ENCODE peak calls at places on chromosomes 13 and 19, in six cellular contexts. One of them, this sample, is unnamed.

GRCh38 chr19:34214040-34214439 is 40.3 kb upstream of the GARRE1 start:
- DNase-seq in tibial nerve: no peak
- DNase-seq in naive thymus-derived CD4-positive, alpha-beta T cell: no peak
- DNase-seq in left ventricle myocardium inferior: no peak
- DNase-seq in kidney: no peak
- DNase-seq in iPS DF 6.9: no peak
- DNase-seq in this sample: no peak

GRCh38 chr13:85896516-85897450 is 97.6 kb upstream of the SLITRK6 start:
- DNase-seq in tibial nerve: no peak
- DNase-seq in naive thymus-derived CD4-positive, alpha-beta T cell: no peak
- DNase-seq in left ventricle myocardium inferior: no peak
- DNase-seq in kidney: no peak
- DNase-seq in iPS DF 6.9: no peak
- DNase-seq in this sample: no peak

GRCh38 chr13:97495678-97496077 is 61.7 kb downstream of the RAP2A start:
- DNase-seq in tibial nerve: no peak
- DNase-seq in naive thymus-derived CD4-positive, alpha-beta T cell: no peak
- DNase-seq in left ventricle myocardium inferior: no peak
- DNase-seq in kidney: no peak
- DNase-seq in iPS DF 6.9: no peak
- DNase-seq in this sample: no peak

GRCh38 chr13:79404985-79405384 is 1.1 kb downstream of the RBM26 start:
- DNase-seq in tibial nerve: no peak
- DNase-seq in naive thymus-derived CD4-positive, alpha-beta T cell: peak; percentile 28
- DNase-seq in left ventricle myocardium inferior: no peak
- DNase-seq in kidney: no peak
- DNase-seq in iPS DF 6.9: no peak
- DNase-seq in this sample: no peak

GRCh38 chr13:71870036-71870435 is 3.0 kb upstream of the DACH1 start:
- DNase-seq in tibial nerve: no peak
- DNase-seq in naive thymus-derived CD4-positive, alpha-beta T cell: no peak
- DNase-seq in left ventricle myocardium inferior: no peak
- DNase-seq in kidney: no peak
- DNase-seq in iPS DF 6.9: no peak
- DNase-seq in this sample: no peak

GRCh38 chr13:98848736-98849135 is 96.3 kb upstream of the SLC15A1 start:
- DNase-seq in tibial nerve: no peak
- DNase-seq in naive thymus-derived CD4-positive, alpha-beta T cell: no peak
- DNase-seq in left ventricle myocardium inferior: no peak
- DNase-seq in kidney: no peak
- DNase-seq in iPS DF 6.9: no peak
- DNase-seq in this sample: no peak

GRCh38 chr13:94988654-94989053 is 276.3 kb upstream of the SOX21 start:
- DNase-seq in tibial nerve: no peak
- DNase-seq in naive thymus-derived CD4-positive, alpha-beta T cell: no peak
- DNase-seq in left ventricle myocardium inferior: no peak
- DNase-seq in kidney: no peak
- DNase-seq in iPS DF 6.9: no peak
- DNase-seq in this sample: no peak

GRCh38 chr13:59680429-59681024 is 483.2 kb downstream of the DIAPH3 start:
- DNase-seq in tibial nerve: no peak
- DNase-seq in naive thymus-derived CD4-positive, alpha-beta T cell: no peak
- DNase-seq in left ventricle myocardium inferior: no peak
- DNase-seq in kidney: no peak
- DNase-seq in iPS DF 6.9: no peak
- DNase-seq in this sample: no peak

GRCh38 chr19:9792191-9793050 is 23.9 kb upstream of the ZNF846 start:
- DNase-seq in tibial nerve: peak; percentile 97
- DNase-seq in naive thymus-derived CD4-positive, alpha-beta T cell: peak; percentile 79
- DNase-seq in left ventricle myocardium inferior: peak; percentile 95
- DNase-seq in kidney: peak; percentile 98
- DNase-seq in iPS DF 6.9: no peak
- DNase-seq in this sample: peak; percentile 61

GRCh38 chr13:106474906-106475305 is 60.6 kb downstream of the EFNB2 start:
- DNase-seq in tibial nerve: no peak
- DNase-seq in naive thymus-derived CD4-positive, alpha-beta T cell: no peak
- DNase-seq in left ventricle myocardium inferior: no peak
- DNase-seq in kidney: no peak
- DNase-seq in iPS DF 6.9: no peak
- DNase-seq in this sample: no peak

GRCh38 chr19:35311901-35312665 is 16.9 kb upstream of the CD22 start:
- DNase-seq in tibial nerve: no peak
- DNase-seq in naive thymus-derived CD4-positive, alpha-beta T cell: no peak
- DNase-seq in left ventricle myocardium inferior: no peak
- DNase-seq in kidney: no peak
- DNase-seq in iPS DF 6.9: no peak
- DNase-seq in this sample: no peak

GRCh38 chr13:73715114-73715909 is 418.9 kb downstream of the KLF12 start:
- DNase-seq in tibial nerve: no peak
- DNase-seq in naive thymus-derived CD4-positive, alpha-beta T cell: peak; percentile 53
- DNase-seq in left ventricle myocardium inferior: no peak
- DNase-seq in kidney: no peak
- DNase-seq in iPS DF 6.9: no peak
- DNase-seq in this sample: no peak

GRCh38 chr19:32889137-32889934 is 19.8 kb upstream of the SLC7A9 start:
- DNase-seq in tibial nerve: no peak
- DNase-seq in naive thymus-derived CD4-positive, alpha-beta T cell: no peak
- DNase-seq in left ventricle myocardium inferior: no peak
- DNase-seq in kidney: no peak
- DNase-seq in iPS DF 6.9: no peak
- DNase-seq in this sample: no peak

GRCh38 chr13:94535231-94535630 is 55.7 kb upstream of the DCT start:
- DNase-seq in tibial nerve: no peak
- DNase-seq in naive thymus-derived CD4-positive, alpha-beta T cell: no peak
- DNase-seq in left ventricle myocardium inferior: no peak
- DNase-seq in kidney: no peak
- DNase-seq in iPS DF 6.9: no peak
- DNase-seq in this sample: no peak

GRCh38 chr13:62799038-62799535 is 1383.4 kb upstream of the PCDH20 start:
- DNase-seq in tibial nerve: no peak
- DNase-seq in naive thymus-derived CD4-positive, alpha-beta T cell: no peak
- DNase-seq in left ventricle myocardium inferior: no peak
- DNase-seq in kidney: peak; percentile 31
- DNase-seq in iPS DF 6.9: no peak
- DNase-seq in this sample: no peak

GRCh38 chr19:30085394-30085793 is 143.4 kb downstream of the URI1 start:
- DNase-seq in tibial nerve: no peak
- DNase-seq in naive thymus-derived CD4-positive, alpha-beta T cell: no peak
- DNase-seq in left ventricle myocardium inferior: no peak
- DNase-seq in kidney: peak; percentile 61
- DNase-seq in iPS DF 6.9: no peak
- DNase-seq in this sample: no peak

GRCh38 chr13:51684076-51684475 is 99.8 kb downstream of the WDFY2 start:
- DNase-seq in tibial nerve: no peak
- DNase-seq in naive thymus-derived CD4-positive, alpha-beta T cell: no peak
- DNase-seq in left ventricle myocardium inferior: no peak
- DNase-seq in kidney: no peak
- DNase-seq in iPS DF 6.9: no peak
- DNase-seq in this sample: no peak

GRCh38 chr13:24050292-24050711 is 110.2 kb upstream of the SPATA13 start:
- DNase-seq in tibial nerve: no peak
- DNase-seq in naive thymus-derived CD4-positive, alpha-beta T cell: no peak
- DNase-seq in left ventricle myocardium inferior: peak; percentile 36
- DNase-seq in kidney: peak; percentile 84
- DNase-seq in iPS DF 6.9: no peak
- DNase-seq in this sample: no peak

GRCh38 chr13:27449081-27449603 is 1.2 kb downstream of the MTIF3 start:
- DNase-seq in tibial nerve: no peak
- DNase-seq in naive thymus-derived CD4-positive, alpha-beta T cell: no peak
- DNase-seq in left ventricle myocardium inferior: no peak
- DNase-seq in kidney: no peak
- DNase-seq in iPS DF 6.9: no peak
- DNase-seq in this sample: no peak

GRCh38 chr19:15640294-15640903 is at the start of gene CYP4F3:
- DNase-seq in tibial nerve: peak; percentile 46
- DNase-seq in naive thymus-derived CD4-positive, alpha-beta T cell: no peak
- DNase-seq in left ventricle myocardium inferior: peak; percentile 74
- DNase-seq in kidney: peak; percentile 88
- DNase-seq in iPS DF 6.9: no peak
- DNase-seq in this sample: no peak

GRCh38 chr19:15101479-15102082 is 5.6 kb upstream of the SYDE1 start:
- DNase-seq in tibial nerve: peak; percentile 35
- DNase-seq in naive thymus-derived CD4-positive, alpha-beta T cell: peak; percentile 49
- DNase-seq in left ventricle myocardium inferior: no peak
- DNase-seq in kidney: no peak
- DNase-seq in iPS DF 6.9: peak; percentile 58
- DNase-seq in this sample: peak; percentile 30

GRCh38 chr13:113158946-113159345 is 498 bp downstream of the PROZ start:
- DNase-seq in tibial nerve: no peak
- DNase-seq in naive thymus-derived CD4-positive, alpha-beta T cell: no peak
- DNase-seq in left ventricle myocardium inferior: no peak
- DNase-seq in kidney: no peak
- DNase-seq in iPS DF 6.9: no peak
- DNase-seq in this sample: no peak
- H3K4me1 ChIP-seq in tibial nerve: no peaks in the 10 kb centered on the region
- H3K4me1 ChIP-seq in naive thymus-derived CD4-positive, alpha-beta T cell: peaks cover 8% of the 10 kb centered on the region
- H3K4me1 ChIP-seq in left ventricle myocardium inferior: peaks cover 2% of the 10 kb centered on the region
- H3K4me1 ChIP-seq in kidney: no peaks in the 10 kb centered on the region
- H3K4me1 ChIP-seq in iPS DF 6.9: peaks cover 7% of the 10 kb centered on the region
- H3K4me1 ChIP-seq in this sample: no peaks in the 10 kb centered on the region

DNA sequence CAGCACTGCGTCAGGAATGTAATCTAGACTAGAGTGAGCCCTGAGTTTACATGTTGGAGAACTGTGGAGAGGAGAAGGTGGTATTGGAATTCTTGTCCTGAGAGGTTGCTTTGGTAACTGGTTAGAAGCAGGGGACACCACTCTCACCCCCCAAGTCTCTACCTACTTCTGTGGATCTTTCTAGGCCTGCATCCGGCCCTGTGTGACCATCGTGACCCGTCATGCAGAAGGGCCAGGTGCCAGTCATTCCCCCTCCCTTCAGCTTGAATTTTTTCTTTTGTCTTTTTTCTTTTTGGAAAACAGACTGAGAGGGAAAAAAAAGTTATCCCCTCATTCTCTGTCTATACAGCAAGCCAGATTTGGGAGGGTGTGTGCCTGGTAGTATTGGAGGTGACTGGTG is 31.8 kb downstream of the NFIX start:
- DNase-seq in tibial nerve: no peak
- DNase-seq in naive thymus-derived CD4-positive, alpha-beta T cell: no peak
- DNase-seq in left ventricle myocardium inferior: no peak
- DNase-seq in kidney: no peak
- DNase-seq in iPS DF 6.9: no peak
- DNase-seq in this sample: no peak
- H3K4me1 ChIP-seq in tibial nerve: peaks cover 54% of the 10 kb centered on the region
- H3K4me1 ChIP-seq in naive thymus-derived CD4-positive, alpha-beta T cell: peaks cover 4% of the 10 kb centered on the region
- H3K4me1 ChIP-seq in left ventricle myocardium inferior: peaks cover 98% of the 10 kb centered on the region
- H3K4me1 ChIP-seq in kidney: peaks cover 8% of the 10 kb centered on the region
- H3K4me1 ChIP-seq in iPS DF 6.9: peaks cover 7% of the 10 kb centered on the region
- H3K4me1 ChIP-seq in this sample: peaks cover 46% of the 10 kb centered on the region

DNA sequence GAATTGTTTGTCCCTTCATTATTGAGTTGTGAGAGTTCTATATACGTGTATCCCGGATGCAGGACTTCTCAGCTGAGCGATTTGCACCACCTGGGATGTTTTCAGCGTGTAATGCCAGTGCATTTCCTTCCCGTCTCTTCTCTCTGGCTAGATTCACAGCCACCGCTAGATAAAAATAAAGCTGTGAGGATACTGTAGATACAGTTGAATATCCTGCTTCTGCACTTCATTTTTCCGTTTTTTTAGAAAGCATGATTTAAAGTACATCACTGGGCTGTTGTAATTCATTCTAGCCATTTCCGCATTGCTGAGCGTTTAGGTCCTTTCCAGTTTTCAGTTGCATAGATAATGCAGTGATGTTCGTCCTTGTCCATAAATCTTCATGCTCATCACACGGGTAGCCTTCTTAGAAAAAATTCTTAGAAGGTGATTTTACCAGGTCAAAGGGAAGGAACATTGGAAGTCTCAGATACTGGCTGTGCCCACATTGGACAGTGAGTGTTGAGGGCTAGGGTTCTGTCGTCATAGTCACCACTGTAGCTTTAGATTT is 14.7 kb downstream of the PPP1R37 start:
- DNase-seq in tibial nerve: no peak
- DNase-seq in naive thymus-derived CD4-positive, alpha-beta T cell: no peak
- DNase-seq in left ventricle myocardium inferior: no peak
- DNase-seq in kidney: no peak
- DNase-seq in iPS DF 6.9: no peak
- DNase-seq in this sample: no peak
- H3K4me1 ChIP-seq in tibial nerve: peaks cover 19% of the 10 kb centered on the region
- H3K4me1 ChIP-seq in naive thymus-derived CD4-positive, alpha-beta T cell: peaks cover 18% of the 10 kb centered on the region
- H3K4me1 ChIP-seq in left ventricle myocardium inferior: peaks cover 41% of the 10 kb centered on the region
- H3K4me1 ChIP-seq in kidney: peaks cover 24% of the 10 kb centered on the region
- H3K4me1 ChIP-seq in iPS DF 6.9: peaks cover 5% of the 10 kb centered on the region
- H3K4me1 ChIP-seq in this sample: no peaks in the 10 kb centered on the region

GRCh38 chr19:1510442-1510806 is 2.4 kb downstream of the ADAMTSL5 start:
- DNase-seq in tibial nerve: no peak
- DNase-seq in naive thymus-derived CD4-positive, alpha-beta T cell: no peak
- DNase-seq in left ventricle myocardium inferior: no peak
- DNase-seq in kidney: no peak
- DNase-seq in iPS DF 6.9: no peak
- DNase-seq in this sample: no peak
- H3K4me1 ChIP-seq in tibial nerve: peaks cover 10% of the 10 kb centered on the region
- H3K4me1 ChIP-seq in naive thymus-derived CD4-positive, alpha-beta T cell: peaks cover 4% of the 10 kb centered on the region
- H3K4me1 ChIP-seq in left ventricle myocardium inferior: peaks cover 57% of the 10 kb centered on the region
- H3K4me1 ChIP-seq in kidney: no peaks in the 10 kb centered on the region
- H3K4me1 ChIP-seq in iPS DF 6.9: peaks cover 3% of the 10 kb centered on the region
- H3K4me1 ChIP-seq in this sample: no peaks in the 10 kb centered on the region

DNA sequence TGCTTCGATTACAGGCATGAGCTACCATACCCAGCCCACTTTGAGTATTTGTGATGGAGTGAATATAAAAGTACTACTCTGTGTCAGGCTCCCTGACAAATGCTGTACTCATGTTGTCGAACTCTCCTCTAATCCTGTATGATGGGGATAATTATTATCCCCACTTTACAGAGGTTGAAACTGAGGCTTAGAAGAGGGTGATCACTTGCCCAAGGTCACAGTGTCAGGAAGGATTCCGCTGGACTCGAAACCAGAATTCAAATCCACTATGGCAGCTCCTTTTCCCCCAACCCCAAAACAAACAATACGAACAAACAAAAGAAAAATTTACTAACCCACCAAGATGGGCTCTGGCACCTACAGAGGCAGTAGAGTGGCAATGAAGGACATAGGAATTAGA is 1.7 kb upstream of the PPP5C start:
- DNase-seq in tibial nerve: no peak
- DNase-seq in naive thymus-derived CD4-positive, alpha-beta T cell: no peak
- DNase-seq in left ventricle myocardium inferior: no peak
- DNase-seq in kidney: no peak
- DNase-seq in iPS DF 6.9: no peak
- DNase-seq in this sample: no peak
- H3K4me1 ChIP-seq in tibial nerve: peaks cover 27% of the 10 kb centered on the region
- H3K4me1 ChIP-seq in naive thymus-derived CD4-positive, alpha-beta T cell: peaks cover 21% of the 10 kb centered on the region
- H3K4me1 ChIP-seq in left ventricle myocardium inferior: peaks cover 45% of the 10 kb centered on the region
- H3K4me1 ChIP-seq in kidney: peaks cover 6% of the 10 kb centered on the region
- H3K4me1 ChIP-seq in iPS DF 6.9: peaks cover 2% of the 10 kb centered on the region
- H3K4me1 ChIP-seq in this sample: peaks cover 3% of the 10 kb centered on the region

DNA sequence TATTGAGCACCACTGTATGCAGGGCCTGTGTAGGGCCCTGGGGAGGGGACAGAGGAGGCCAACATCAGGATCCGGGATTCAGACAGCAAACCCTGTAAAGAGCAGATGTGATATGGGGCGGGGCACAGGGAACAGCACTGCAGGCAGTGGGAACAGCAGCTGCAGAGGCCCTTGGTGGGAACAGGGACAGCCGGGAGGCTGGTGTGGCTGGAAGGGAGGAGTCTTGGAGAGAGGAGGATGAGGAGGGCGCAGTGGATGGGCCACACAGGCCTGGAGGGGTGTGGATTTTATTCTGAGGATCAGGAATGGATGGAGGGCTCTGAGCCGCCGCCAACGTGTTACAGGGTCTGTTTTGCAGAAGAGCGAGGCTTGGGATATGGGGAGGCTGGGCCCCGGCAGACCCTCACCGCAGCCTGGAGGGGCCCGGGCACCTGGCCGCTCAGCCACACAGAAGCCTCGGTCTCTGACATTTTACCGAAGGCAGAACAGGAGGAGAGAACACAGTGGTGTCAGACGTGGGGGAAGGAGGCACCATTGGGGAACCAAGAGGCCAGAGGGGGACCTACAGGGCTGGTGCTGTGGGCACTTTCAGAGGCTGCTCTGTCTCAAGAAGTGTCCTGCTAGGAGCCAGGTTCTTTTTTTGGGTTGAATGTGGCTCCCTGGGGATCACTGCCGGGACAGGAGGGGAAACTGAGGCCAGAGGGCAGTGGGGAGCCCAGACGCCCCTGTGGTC is 6.9 kb downstream of the EFNA2 start:
- DNase-seq in tibial nerve: no peak
- DNase-seq in naive thymus-derived CD4-positive, alpha-beta T cell: no peak
- DNase-seq in left ventricle myocardium inferior: no peak
- DNase-seq in kidney: no peak
- DNase-seq in iPS DF 6.9: no peak
- DNase-seq in this sample: no peak
- H3K4me1 ChIP-seq in tibial nerve: no peaks in the 10 kb centered on the region
- H3K4me1 ChIP-seq in naive thymus-derived CD4-positive, alpha-beta T cell: no peaks in the 10 kb centered on the region
- H3K4me1 ChIP-seq in left ventricle myocardium inferior: peaks cover 5% of the 10 kb centered on the region
- H3K4me1 ChIP-seq in kidney: no peaks in the 10 kb centered on the region
- H3K4me1 ChIP-seq in iPS DF 6.9: no peaks in the 10 kb centered on the region
- H3K4me1 ChIP-seq in this sample: peaks cover 15% of the 10 kb centered on the region

This sample was measured in Panc1.